ENCODE peak calls at places on chromosomes 1 and 21, in ten cellular contexts. P, G, I, T, E, V, O, W, L and X are unnamed samples.

GRCh38 chr1:112702420-112703261 is 4.3 kb downstream of the RHOC start:
- DNase-seq in P (peak), G (no peak), I (no peak), T (no peak), E (no peak), V (no peak), O (no peak), W (no peak), L (no peak), X (no peak)

GRCh38 chr1:24566266-24566867 is 10.5 kb downstream of the NCMAP start:
- DNase-seq in P (no peak), G (no peak), I (peak), T (no peak), E (no peak), V (no peak), O (no peak), W (no peak), L (no peak), X (no peak)

GRCh38 chr1:46535063-46535462 is 16.4 kb downstream of the KNCN start:
- DNase-seq in P (peak), G (peak), I (peak), T (peak), E (peak), V (no peak), O (no peak), W (no peak), L (no peak), X (no peak)

GRCh38 chr1:101259744-101260148 is 22.9 kb downstream of the S1PR1 start:
- DNase-seq in P (no peak), G (peak), I (peak), T (no peak), E (no peak), V (no peak), O (no peak), W (no peak), L (no peak), X (no peak)

GRCh38 chr1:42172394-42173133 is 8.0 kb upstream of the GUCA2A start:
- DNase-seq in P (no peak), G (no peak), I (peak), T (no peak), E (no peak), V (no peak), O (no peak), W (no peak), L (no peak), X (no peak)

GRCh38 chr1:104987210-104987609 is 1237.5 kb downstream of the AMY1C start:
- DNase-seq in P (no peak), G (no peak), I (no peak), T (peak), E (no peak), V (no peak), O (no peak), W (no peak), L (no peak), X (no peak)

GRCh38 chr1:183110466-183110865 is 75.6 kb upstream of the LAMC2 start:
- DNase-seq in P (no peak), G (no peak), I (no peak), T (no peak), E (no peak), V (no peak), O (no peak), W (no peak), L (peak), X (no peak)

GRCh38 chr1:197782719-197783328 is 7.5 kb upstream of the DENND1B start:
- DNase-seq in P (no peak), G (no peak), I (no peak), T (no peak), E (no peak), V (no peak), O (no peak), W (no peak), L (no peak), X (no peak)

GRCh38 chr21:34112316-34113033 is 39.1 kb downstream of the MRPS6 start:
- DNase-seq in P (no peak), G (no peak), I (no peak), T (no peak), E (no peak), V (no peak), O (no peak), W (no peak), L (no peak), X (no peak)

GRCh38 chr1:227775841-227776240 is 39.6 kb upstream of the PRSS38 start:
- DNase-seq in P (no peak), G (no peak), I (no peak), T (no peak), E (no peak), V (no peak), O (no peak), W (no peak), L (no peak), X (no peak)

GRCh38 chr21:17673261-17674020 is 60.7 kb upstream of the BTG3 start:
- DNase-seq in P (no peak), G (peak), I (peak), T (no peak), E (no peak), V (no peak), O (peak), W (no peak), L (peak), X (peak)

GRCh38 chr1:206860165-206860564 is 5.3 kb upstream of the IL20 start:
- DNase-seq in P (no peak), G (no peak), I (no peak), T (no peak), E (no peak), V (no peak), O (no peak), W (no peak), L (no peak), X (no peak)

GRCh38 chr1:33220701-33221384 is 35.4 kb upstream of the ZNF362 start:
- DNase-seq in P (peak), G (no peak), I (peak), T (no peak), E (no peak), V (no peak), O (no peak), W (no peak), L (peak), X (no peak)

GRCh38 chr1:99554727-99555126 is 91.2 kb upstream of the PALMD start:
- DNase-seq in P (no peak), G (no peak), I (no peak), T (no peak), E (no peak), V (no peak), O (no peak), W (no peak), L (no peak), X (no peak)

GRCh38 chr1:27647328-27647727 is 12.3 kb upstream of the FGR start:
- DNase-seq in P (no peak), G (no peak), I (no peak), T (no peak), E (no peak), V (no peak), O (no peak), W (no peak), L (no peak), X (no peak)

GRCh38 chr1:155651861-155652661 is 36.5 kb downstream of the YY1AP1 start:
- DNase-seq in P (no peak), G (no peak), I (peak), T (no peak), E (no peak), V (no peak), O (no peak), W (no peak), L (no peak), X (no peak)

DNA sequence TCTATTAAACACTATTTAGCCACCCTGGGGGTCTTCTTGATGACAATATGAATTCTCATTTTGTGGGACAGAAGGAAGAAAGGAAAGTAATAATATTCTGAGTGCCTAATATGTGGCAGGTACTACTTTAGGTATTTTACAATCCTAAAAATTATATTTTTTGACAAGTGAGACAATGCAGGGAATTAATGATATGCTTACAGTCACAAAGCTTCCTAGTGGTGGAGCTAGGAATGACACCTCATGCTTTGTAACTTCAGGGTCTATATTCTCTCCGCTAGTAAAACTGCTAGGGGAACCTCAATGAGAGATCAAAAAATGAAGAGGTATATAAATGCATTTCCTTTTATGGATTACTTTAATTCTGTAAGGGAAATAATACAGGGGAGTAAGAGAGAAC is 44.3 kb downstream of the TPR start:
- DNase-seq in P (no peak), G (peak), I (no peak), T (no peak), E (no peak), V (no peak), O (no peak), W (no peak), L (peak), X (no peak)
- TF ChIP-seq CTCF in P (no peak), G (peak), I (peak), T (peak), E (no peak), V (peak), O (peak), W (no peak), L (peak), X (peak)

GRCh38 chr1:11685210-11685752 is 4.3 kb upstream of the MAD2L2 start:
- DNase-seq in P (no peak), G (no peak), I (no peak), T (no peak), E (no peak), V (no peak), O (no peak), W (no peak), L (no peak), X (no peak)
- TF ChIP-seq CTCF in P (no peak), G (no peak), I (no peak), T (no peak), E (no peak), V (no peak), O (no peak), W (no peak), L (no peak), X (no peak)

DNA sequence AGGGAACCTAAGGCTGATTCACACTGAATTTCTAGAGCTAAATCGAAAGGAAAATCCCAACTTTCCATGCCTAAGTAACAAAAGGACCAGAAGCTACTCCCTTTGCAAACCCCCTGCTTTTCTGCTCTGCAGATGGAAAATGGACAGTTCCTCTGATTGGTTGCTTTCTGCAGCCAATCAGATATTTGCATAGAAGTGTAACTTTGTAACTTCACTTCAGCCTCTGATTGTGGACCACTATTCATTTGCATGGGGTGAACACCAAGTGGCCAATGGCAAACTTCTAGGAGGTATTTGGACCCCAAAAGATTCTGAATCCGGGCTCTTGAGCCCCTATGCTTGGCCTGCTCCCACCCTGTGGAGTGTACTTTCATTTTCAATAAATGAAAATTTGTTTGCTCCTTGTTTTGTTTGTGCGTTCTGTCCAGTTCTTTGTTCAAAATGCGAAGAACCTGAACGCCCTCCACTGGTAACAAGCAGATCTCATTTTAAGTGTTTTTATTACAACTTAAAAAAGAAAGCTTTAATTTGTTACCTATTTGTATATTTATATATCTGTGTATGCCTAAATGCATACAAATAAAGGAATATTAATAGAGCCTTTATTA is 6.4 kb upstream of the GSTM4 start:
- DNase-seq in P (no peak), G (peak), I (no peak), T (peak), E (no peak), V (no peak), O (no peak), W (no peak), L (no peak), X (no peak)
- TF ChIP-seq CTCF in P (no peak), G (peak), I (no peak), T (peak), E (peak), V (no peak), O (peak), W (no peak), L (peak), X (no peak)

GRCh38 chr1:54003249-54003646 is 14.7 kb downstream of the LDLRAD1 start:
- DNase-seq in P (peak), G (no peak), I (peak), T (no peak), E (no peak), V (no peak), O (no peak), W (no peak), L (no peak), X (no peak)
- TF ChIP-seq CTCF in P (no peak), G (no peak), I (no peak), T (no peak), E (no peak), V (no peak), O (no peak), W (no peak), L (no peak), X (no peak)

GRCh38 chr1:3023994-3024393 is 2.7 kb downstream of the ACTRT2 start:
- DNase-seq in P (no peak), G (no peak), I (no peak), T (no peak), E (peak), V (no peak), O (no peak), W (no peak), L (no peak), X (no peak)

GRCh38 chr1:3022976-3023375 is 1.7 kb downstream of the ACTRT2 start:
- DNase-seq in P (no peak), G (no peak), I (no peak), T (no peak), E (no peak), V (no peak), O (no peak), W (no peak), L (no peak), X (no peak)

GRCh38 chr1:3021233-3021671 is at the start of gene ACTRT2:
- DNase-seq in P (no peak), G (no peak), I (no peak), T (no peak), E (no peak), V (no peak), O (no peak), W (no peak), L (no peak), X (no peak)

GRCh38 chr1:3021801-3022401 is 634 bp downstream of the ACTRT2 start:
- DNase-seq in P (no peak), G (no peak), I (no peak), T (no peak), E (no peak), V (no peak), O (no peak), W (no peak), L (no peak), X (no peak)

DNA sequence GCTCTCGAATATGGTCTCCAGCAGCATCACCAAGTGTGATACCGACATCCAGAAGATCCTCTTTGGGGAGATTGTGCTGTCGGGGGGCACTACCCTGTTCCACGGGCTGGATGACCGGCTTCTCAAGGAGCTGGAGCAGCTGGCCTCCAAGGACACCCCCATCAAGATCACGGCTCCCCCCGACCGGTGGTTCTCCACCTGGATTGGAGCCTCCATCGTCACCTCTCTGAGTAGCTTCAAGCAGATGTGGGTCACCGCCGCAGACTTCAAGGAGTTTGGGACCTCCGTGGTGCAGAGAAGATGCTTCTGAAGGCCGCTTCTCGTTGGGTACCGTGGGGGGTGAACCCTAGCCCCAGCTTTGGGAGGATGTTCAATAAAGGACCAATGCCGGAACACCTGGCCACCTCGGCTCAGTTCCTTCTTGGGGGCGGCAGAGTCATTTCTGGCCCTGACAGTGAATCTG is 1.3 kb downstream of the ACTRT2 start:
- DNase-seq in P (no peak), G (no peak), I (no peak), T (no peak), E (no peak), V (no peak), O (no peak), W (no peak), L (no peak), X (no peak)
- TF ChIP-seq CTCF in P (no peak), G (no peak), I (no peak), T (no peak), E (no peak), V (no peak), O (no peak), W (no peak), L (no peak), X (no peak)

DNA sequence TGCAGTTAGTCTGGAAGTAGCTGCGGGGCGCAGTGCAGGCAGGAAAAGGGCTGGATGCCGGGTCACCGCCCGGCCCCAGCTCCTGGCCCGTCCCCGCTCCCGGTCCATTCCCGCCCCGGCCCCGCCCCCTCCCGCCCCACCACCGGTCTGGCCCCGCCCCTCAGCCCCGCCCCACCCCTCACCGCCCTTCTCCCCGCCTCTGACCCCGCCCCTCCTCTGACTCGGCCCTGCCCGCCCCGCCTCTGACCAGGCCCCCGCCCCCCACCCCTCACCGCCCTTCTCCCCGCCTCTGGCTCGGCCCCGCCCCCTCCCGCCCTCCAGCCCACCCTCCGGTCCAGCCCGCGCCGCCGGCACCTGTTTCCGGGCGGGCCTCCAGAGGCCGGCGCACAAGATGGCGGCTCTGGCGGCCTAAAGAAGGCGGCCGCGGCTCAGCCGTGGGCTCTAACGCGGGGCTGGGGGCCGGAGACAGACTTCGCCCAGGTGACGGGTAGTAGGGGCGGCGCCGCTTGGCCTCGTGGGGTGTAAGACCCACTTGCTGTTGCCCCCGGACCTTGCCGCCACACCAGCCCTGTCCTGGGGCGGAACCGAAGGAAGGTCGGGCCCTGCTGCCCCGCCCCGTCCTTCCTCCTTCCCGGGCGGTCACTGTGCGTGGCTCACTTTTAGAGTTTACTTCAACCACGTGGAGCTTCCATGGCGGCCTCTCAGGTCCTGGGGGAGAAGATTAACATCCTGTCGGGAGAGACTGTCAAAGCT is at the start of gene UBIAD1:
- DNase-seq in P (peak), G (peak), I (peak), T (peak), E (peak), V (peak), O (peak), W (peak), L (peak), X (peak)
- TF ChIP-seq CTCF in P (no peak), G (no peak), I (peak), T (no peak), E (no peak), V (no peak), O (no peak), W (no peak), L (no peak), X (peak)

GRCh38 chr1:221979461-221980032 is 237.7 kb upstream of the DUSP10 start:
- DNase-seq in P (no peak), G (no peak), I (peak), T (no peak), E (no peak), V (no peak), O (no peak), W (no peak), L (no peak), X (no peak)
- TF ChIP-seq CTCF in P (no peak), G (peak), I (peak), T (no peak), E (peak), V (no peak), O (peak), W (no peak), L (peak), X (peak)